ENCODE peak calls at places on chromosomes 4 and X, in nine cellular contexts. R is stimulated activated CD8-positive, alpha-beta memory T cell treated with anti-CD3 and anti-CD28 coated beads, Interleukin-4, amount 100 ng/mL, for 1 hour; S is AG08395; E is astrocyte of the spinal cord; T is brain microvascular endothelial cell; V is osteoblast; G is HS-5; X is epithelial cell of prostate; L is posterior cingulate gyrus. H is an unnamed sample.

GRCh38 chrX:39915081-39915480 is 182.7 kb downstream of the BCOR start:
- DNase-seq in E (no peak), X (no peak), R (no peak), V (no peak), G (no peak), S (no peak), L (no peak), T (no peak), H (no peak)

GRCh38 chr4:4248885-4249203 is 821 bp upstream of the TMEM128 start:
- DNase-seq in G (no peak), X (no peak), S (no peak), T (no peak), L (no peak), V (peak), E (no peak), R (no peak), H (peak)

GRCh38 chr4:8850830-8851188 is 20.8 kb downstream of the HMX1 start:
- DNase-seq in L (peak), R (no peak), E (no peak), V (peak), X (no peak), G (no peak), T (no peak), S (no peak), H (no peak)

GRCh38 chr4:86035688-86036087 is 324.2 kb downstream of the MAPK10 start:
- DNase-seq in X (no peak), S (no peak), E (peak), G (no peak), V (no peak), R (no peak), L (no peak), T (no peak), H (no peak)

GRCh38 chr4:94304365-94304971 is 38.2 kb downstream of the HPGDS start:
- DNase-seq in S (peak), G (no peak), V (no peak), E (peak), T (peak), R (no peak), X (no peak), L (no peak), H (peak)

GRCh38 chrX:6226053-6226645 is 2.5 kb downstream of the NLGN4X start:
- DNase-seq in V (no peak), G (no peak), X (no peak), R (no peak), T (no peak), E (peak), S (no peak), L (peak), H (no peak)

GRCh38 chr4:6898763-6899162 is 10.9 kb upstream of the TBC1D14 start:
- DNase-seq in T (no peak), L (peak), R (no peak), V (no peak), S (no peak), X (no peak), G (no peak), E (no peak), H (peak)

GRCh38 chrX:40877869-40878268 is 142.5 kb upstream of the MED14 start:
- DNase-seq in S (no peak), R (no peak), T (no peak), X (no peak), G (no peak), L (no peak), V (no peak), E (peak), H (no peak)

GRCh38 chr4:113355550-113356371 is 306.3 kb downstream of the ANK2 start:
- DNase-seq in V (peak), E (peak), X (peak), R (peak), G (peak), L (no peak), S (peak), T (peak), H (peak)

GRCh38 chr4:167826281-167826680 is 266.1 kb upstream of the ANXA10 start:
- DNase-seq in V (no peak), T (no peak), S (no peak), X (no peak), G (peak), L (no peak), R (no peak), E (no peak), H (no peak)

GRCh38 chr4:20687894-20688293 is 12.4 kb upstream of the PACRGL start:
- DNase-seq in L (no peak), G (peak), X (no peak), R (no peak), V (peak), T (peak), E (peak), S (peak), H (peak)

GRCh38 chr4:161256716-161257115 is 907.1 kb downstream of the FSTL5 start:
- DNase-seq in R (no peak), T (no peak), V (no peak), X (no peak), S (no peak), E (no peak), G (no peak), L (no peak), H (no peak)

GRCh38 chr4:129145222-129145730 is 49.3 kb downstream of the C4orf33 start:
- DNase-seq in X (no peak), S (no peak), L (no peak), R (no peak), V (no peak), G (no peak), E (no peak), T (no peak), H (no peak)

GRCh38 chrX:13120017-13120416 is 75.6 kb upstream of the FAM9C start:
- DNase-seq in R (no peak), V (peak), X (no peak), L (no peak), E (peak), T (peak), S (peak), G (no peak), H (no peak)

GRCh38 chrX:133183806-133184205 is 34.3 kb downstream of the TFDP3 start:
- DNase-seq in X (no peak), L (no peak), S (no peak), V (no peak), R (no peak), G (no peak), T (no peak), E (no peak), H (no peak)

GRCh38 chr4:25813705-25814104 is 49.1 kb downstream of the SEL1L3 start:
- DNase-seq in L (no peak), R (no peak), G (peak), V (peak), S (peak), E (peak), X (no peak), T (peak), H (peak)

GRCh38 chr4:1566838-1567518 is 117.1 kb downstream of the FAM53A start:
- DNase-seq in V (peak), T (no peak), E (no peak), L (peak), R (no peak), G (no peak), S (no peak), X (no peak), H (no peak)

GRCh38 chr4:62917649-62918048 is 1491.6 kb downstream of the TECRL start:
- DNase-seq in G (no peak), L (no peak), S (no peak), T (no peak), X (no peak), E (no peak), V (no peak), R (no peak), H (no peak)

H was measured in AG08396.